ENCODE peak calls at places on chromosomes 5 and 9, in six cellular contexts. M, N, G, D, V and H are unnamed samples.

GRCh38 chr5:60161340-60161934 is 267.9 kb upstream of the PDE4D start:
- DNase-seq in M (peak), N (no peak), G (peak), D (peak), V (no peak), H (no peak)

GRCh38 chr5:74327339-74327685 is 313.2 kb downstream of the ENC1 start:
- DNase-seq in M (no peak), N (no peak), G (no peak), D (no peak), V (no peak), H (no peak)

GRCh38 chr5:3101561-3101960 is 350.1 kb upstream of the IRX2 start:
- DNase-seq in M (no peak), N (no peak), G (no peak), D (no peak), V (no peak), H (no peak)

GRCh38 chr5:155046591-155046990 is 33.0 kb downstream of the KIF4B start:
- DNase-seq in M (no peak), N (no peak), G (no peak), D (no peak), V (no peak), H (no peak)

GRCh38 chr5:32153723-32154122 is 20.4 kb downstream of the GOLPH3 start:
- DNase-seq in M (no peak), N (no peak), G (no peak), D (no peak), V (no peak), H (no peak)

GRCh38 chr9:33225319-33226152 is 14.4 kb upstream of the SPINK4 start:
- DNase-seq in M (peak), N (peak), G (peak), D (peak), V (peak), H (peak)

GRCh38 chr5:42064821-42065220 is 139.7 kb downstream of the FBXO4 start:
- DNase-seq in M (no peak), N (no peak), G (no peak), D (no peak), V (no peak), H (no peak)

GRCh38 chr9:71762900-71763653 is 5.2 kb downstream of the CEMIP2 start:
- DNase-seq in M (no peak), N (no peak), G (no peak), D (no peak), V (no peak), H (no peak)

GRCh38 chr5:153718713-153719112 is 228.2 kb downstream of the GRIA1 start:
- DNase-seq in M (no peak), N (no peak), G (no peak), D (no peak), V (no peak), H (no peak)

GRCh38 chr5:57298985-57299491 is 125.2 kb downstream of the GPBP1 start:
- DNase-seq in M (peak), N (peak), G (peak), D (peak), V (peak), H (no peak)

GRCh38 chr5:75603421-75603820 is 7.8 kb upstream of the ANKDD1B start:
- DNase-seq in M (no peak), N (no peak), G (no peak), D (no peak), V (no peak), H (no peak)

GRCh38 chr5:141094481-141095262 is at the start of gene PCDHB2:
- DNase-seq in M (no peak), N (no peak), G (no peak), D (no peak), V (peak), H (peak)

GRCh38 chr9:92590386-92590785 is 54.6 kb upstream of the ECM2 start:
- DNase-seq in M (no peak), N (no peak), G (no peak), D (peak), V (no peak), H (no peak)

GRCh38 chr5:124825983-124826337 is 79.5 kb upstream of the ZNF608 start:
- DNase-seq in M (no peak), N (no peak), G (no peak), D (no peak), V (no peak), H (no peak)

GRCh38 chr9:124857533-124858162 is 4.1 kb downstream of the RPL35 start:
- DNase-seq in M (no peak), N (no peak), G (no peak), D (no peak), V (no peak), H (no peak)

GRCh38 chr9:137892424-137893191 is 15.0 kb downstream of the CACNA1B start:
- DNase-seq in M (no peak), N (no peak), G (no peak), D (no peak), V (no peak), H (no peak)

GRCh38 chr5:33441241-33441844 is 578 bp downstream of the TARS1 start:
- DNase-seq in M (peak), N (peak), G (peak), D (peak), V (peak), H (no peak)

GRCh38 chr9:105064248-105065118 is 136.5 kb upstream of the ABCA1 start:
- DNase-seq in M (no peak), N (no peak), G (peak), D (peak), V (peak), H (peak)

GRCh38 chr5:56900858-56901578 is 8.4 kb upstream of the SETD9 start:
- DNase-seq in M (no peak), N (no peak), G (peak), D (peak), V (no peak), H (peak)

GRCh38 chr9:134569626-134570025 is 72.0 kb upstream of the COL5A1 start:
- DNase-seq in M (no peak), N (no peak), G (no peak), D (no peak), V (no peak), H (no peak)

GRCh38 chr5:136032564-136032963 is 3.8 kb downstream of the TGFBI start:
- DNase-seq in M (no peak), N (no peak), G (peak), D (peak), V (no peak), H (no peak)